ENCODE peak calls at places on chromosomes 5 and 9, in seven cellular contexts. U is NCI-H748 treated with DMSO at 0.1 percent for 48 hours; A is NCI-H1105; Y is HepG2; H is CD8-positive, alpha-beta memory T cell; K is PC-9; G is fibroblast of villous mesenchyme. X is an unnamed sample.

GRCh38 chr5:60287174-60287771 is 393.7 kb upstream of the PDE4D start:
- DNase-seq in U (peak), A (no peak), Y (peak), H (no peak), K (no peak), G (peak), X (peak)

GRCh38 chr5:143352691-143353090 is 50.8 kb downstream of the NR3C1 start:
- DNase-seq in U (no peak), A (no peak), Y (no peak), H (peak), K (no peak), G (no peak), X (no peak)

GRCh38 chr5:65338606-65339151 is 143.0 kb downstream of the ADAMTS6 start:
- DNase-seq in U (no peak), A (no peak), Y (no peak), H (no peak), K (no peak), G (no peak), X (no peak)

GRCh38 chr9:36762958-36763357 is 190.3 kb downstream of the MELK start:
- DNase-seq in U (no peak), A (no peak), Y (no peak), H (no peak), K (no peak), G (no peak), X (no peak)

GRCh38 chr5:15609076-15609725 is 109.2 kb downstream of the FBXL7 start:
- DNase-seq in U (no peak), A (no peak), Y (no peak), H (no peak), K (no peak), G (no peak), X (no peak)

GRCh38 chr5:143229426-143229895 is 174.0 kb downstream of the NR3C1 start:
- DNase-seq in U (no peak), A (no peak), Y (no peak), H (no peak), K (no peak), G (no peak), X (no peak)

GRCh38 chr5:149054416-149054815 is 8.4 kb downstream of the SH3TC2 start:
- DNase-seq in U (no peak), A (no peak), Y (no peak), H (no peak), K (no peak), G (peak), X (no peak)

GRCh38 chr9:78149738-78150291 is 86.1 kb upstream of the CEP78 start:
- DNase-seq in U (no peak), A (no peak), Y (no peak), H (no peak), K (no peak), G (no peak), X (no peak)

GRCh38 chr9:21994526-21994995 is at the start of gene CDKN2B-AS1:
- DNase-seq in U (peak), A (peak), Y (no peak), H (no peak), K (peak), G (peak), X (peak)

GRCh38 chr5:10612251-10612650 is 48.4 kb downstream of the ANKRD33B start:
- DNase-seq in U (no peak), A (no peak), Y (no peak), H (no peak), K (no peak), G (no peak), X (no peak)

GRCh38 chr5:60959156-60959555 is 14.2 kb downstream of the NDUFAF2 start:
- DNase-seq in U (peak), A (peak), Y (no peak), H (no peak), K (peak), G (peak), X (peak)

GRCh38 chr9:115672477-115673316 is 480.9 kb upstream of the PAPPA start:
- DNase-seq in U (no peak), A (no peak), Y (peak), H (no peak), K (peak), G (peak), X (no peak)

GRCh38 chr5:33409435-33410146 is 31.2 kb upstream of the TARS1 start:
- DNase-seq in U (no peak), A (no peak), Y (peak), H (no peak), K (peak), G (peak), X (no peak)

GRCh38 chr9:109107402-109108240 is 12.1 kb downstream of the TMEM245 start:
- DNase-seq in U (no peak), A (no peak), Y (peak), H (no peak), K (peak), G (peak), X (no peak)

GRCh38 chr9:136847065-136847826 is 2.0 kb upstream of the PHPT1 start:
- DNase-seq in U (no peak), A (peak), Y (peak), H (no peak), K (peak), G (peak), X (no peak)

GRCh38 chr5:9212605-9213004 is 333.3 kb downstream of the SEMA5A start:
- DNase-seq in U (no peak), A (no peak), Y (no peak), H (no peak), K (no peak), G (no peak), X (no peak)

GRCh38 chr5:159161361-159162214 is 47.8 kb downstream of the RNF145 start:
- DNase-seq in U (no peak), A (no peak), Y (no peak), H (no peak), K (no peak), G (no peak), X (no peak)

GRCh38 chr5:61538722-61539501 is 206.9 kb downstream of the ZSWIM6 start:
- DNase-seq in U (no peak), A (no peak), Y (no peak), H (no peak), K (peak), G (no peak), X (no peak)